ENCODE peak calls at places on chromosomes 2 and 18, in nine cellular contexts. One of them, this sample, is unnamed.

GRCh38 chr2:237354930-237355329 is 59.0 kb downstream of the COL6A3 start:
- DNase-seq in T-helper 2 cell: no peak
- DNase-seq in HEK293T: no peak
- DNase-seq in CD4-positive, alpha-beta memory T cell: no peak
- DNase-seq in GDM1: no peak
- DNase-seq in skeletal muscle cell: no peak
- DNase-seq in fibroblast of pulmonary artery: peak
- DNase-seq in substantia nigra: no peak
- DNase-seq in HL-60: no peak
- DNase-seq in this sample: no peak

GRCh38 chr2:181123798-181124217 is 143.4 kb downstream of the UBE2E3 start:
- DNase-seq in T-helper 2 cell: peak
- DNase-seq in HEK293T: no peak
- DNase-seq in skeletal muscle cell: no peak
- DNase-seq in CD4-positive, alpha-beta memory T cell: peak
- DNase-seq in fibroblast of pulmonary artery: peak
- DNase-seq in substantia nigra: no peak
- DNase-seq in HL-60: no peak
- DNase-seq in GDM1: peak
- DNase-seq in this sample: peak

GRCh38 chr2:96501886-96502810 is 3.0 kb downstream of the NEURL3 start:
- DNase-seq in fibroblast of pulmonary artery: no peak
- DNase-seq in T-helper 2 cell: no peak
- DNase-seq in GDM1: no peak
- DNase-seq in HEK293T: no peak
- DNase-seq in skeletal muscle cell: no peak
- DNase-seq in HL-60: no peak
- DNase-seq in CD4-positive, alpha-beta memory T cell: no peak
- DNase-seq in substantia nigra: no peak
- DNase-seq in this sample: no peak

GRCh38 chr18:44651453-44651852 is 29.2 kb upstream of the SETBP1 start:
- DNase-seq in HEK293T: no peak
- DNase-seq in T-helper 2 cell: no peak
- DNase-seq in skeletal muscle cell: peak
- DNase-seq in HL-60: no peak
- DNase-seq in substantia nigra: no peak
- DNase-seq in fibroblast of pulmonary artery: peak
- DNase-seq in CD4-positive, alpha-beta memory T cell: no peak
- DNase-seq in GDM1: no peak
- DNase-seq in this sample: no peak

GRCh38 chr2:191297031-191297430 is 51.8 kb downstream of the MYO1B start:
- DNase-seq in HEK293T: no peak
- DNase-seq in skeletal muscle cell: no peak
- DNase-seq in T-helper 2 cell: no peak
- DNase-seq in HL-60: no peak
- DNase-seq in substantia nigra: no peak
- DNase-seq in CD4-positive, alpha-beta memory T cell: no peak
- DNase-seq in fibroblast of pulmonary artery: no peak
- DNase-seq in GDM1: no peak
- DNase-seq in this sample: no peak

GRCh38 chr2:8392098-8392844 is 289.6 kb upstream of the ID2 start:
- DNase-seq in HEK293T: no peak
- DNase-seq in HL-60: no peak
- DNase-seq in CD4-positive, alpha-beta memory T cell: no peak
- DNase-seq in GDM1: no peak
- DNase-seq in T-helper 2 cell: no peak
- DNase-seq in skeletal muscle cell: no peak
- DNase-seq in fibroblast of pulmonary artery: no peak
- DNase-seq in substantia nigra: no peak
- DNase-seq in this sample: no peak

GRCh38 chr2:203605302-203605701 is 70.2 kb upstream of the RAPH1 start:
- DNase-seq in fibroblast of pulmonary artery: peak
- DNase-seq in substantia nigra: no peak
- DNase-seq in HL-60: no peak
- DNase-seq in CD4-positive, alpha-beta memory T cell: no peak
- DNase-seq in GDM1: no peak
- DNase-seq in skeletal muscle cell: peak
- DNase-seq in T-helper 2 cell: no peak
- DNase-seq in HEK293T: no peak
- DNase-seq in this sample: no peak

GRCh38 chr2:189412330-189412953 is 28.8 kb upstream of the WDR75 start:
- DNase-seq in fibroblast of pulmonary artery: peak
- DNase-seq in GDM1: peak
- DNase-seq in CD4-positive, alpha-beta memory T cell: peak
- DNase-seq in HEK293T: peak
- DNase-seq in HL-60: no peak
- DNase-seq in T-helper 2 cell: peak
- DNase-seq in substantia nigra: no peak
- DNase-seq in skeletal muscle cell: no peak
- DNase-seq in this sample: peak

GRCh38 chr2:215870986-215871385 is 142.4 kb downstream of the MREG start:
- DNase-seq in GDM1: no peak
- DNase-seq in CD4-positive, alpha-beta memory T cell: no peak
- DNase-seq in T-helper 2 cell: no peak
- DNase-seq in substantia nigra: no peak
- DNase-seq in HEK293T: peak
- DNase-seq in skeletal muscle cell: no peak
- DNase-seq in fibroblast of pulmonary artery: no peak
- DNase-seq in HL-60: no peak
- DNase-seq in this sample: no peak

GRCh38 chr2:234863043-234863934 is 88.5 kb upstream of the SH3BP4 start:
- DNase-seq in fibroblast of pulmonary artery: peak
- DNase-seq in GDM1: no peak
- DNase-seq in substantia nigra: no peak
- DNase-seq in HEK293T: no peak
- DNase-seq in skeletal muscle cell: no peak
- DNase-seq in HL-60: no peak
- DNase-seq in CD4-positive, alpha-beta memory T cell: no peak
- DNase-seq in T-helper 2 cell: no peak
- DNase-seq in this sample: no peak

GRCh38 chr18:21303445-21303844 is 61.4 kb downstream of the GREB1L start:
- DNase-seq in fibroblast of pulmonary artery: no peak
- DNase-seq in HL-60: no peak
- DNase-seq in GDM1: no peak
- DNase-seq in CD4-positive, alpha-beta memory T cell: no peak
- DNase-seq in skeletal muscle cell: no peak
- DNase-seq in HEK293T: no peak
- DNase-seq in T-helper 2 cell: no peak
- DNase-seq in substantia nigra: no peak
- DNase-seq in this sample: no peak

GRCh38 chr18:58657494-58657893 is 13.8 kb upstream of the MALT1 start:
- DNase-seq in HL-60: no peak
- DNase-seq in T-helper 2 cell: no peak
- DNase-seq in HEK293T: no peak
- DNase-seq in substantia nigra: no peak
- DNase-seq in skeletal muscle cell: no peak
- DNase-seq in GDM1: no peak
- DNase-seq in CD4-positive, alpha-beta memory T cell: no peak
- DNase-seq in fibroblast of pulmonary artery: no peak
- DNase-seq in this sample: no peak

GRCh38 chr2:220181158-220181557 is 553.7 kb downstream of the SLC4A3 start:
- DNase-seq in GDM1: no peak
- DNase-seq in CD4-positive, alpha-beta memory T cell: no peak
- DNase-seq in fibroblast of pulmonary artery: no peak
- DNase-seq in HL-60: no peak
- DNase-seq in T-helper 2 cell: no peak
- DNase-seq in substantia nigra: no peak
- DNase-seq in HEK293T: no peak
- DNase-seq in skeletal muscle cell: no peak
- DNase-seq in this sample: no peak

GRCh38 chr2:131039908-131040660 is 53.2 kb downstream of the FAM168B start:
- DNase-seq in HEK293T: no peak
- DNase-seq in fibroblast of pulmonary artery: peak
- DNase-seq in HL-60: no peak
- DNase-seq in skeletal muscle cell: no peak
- DNase-seq in T-helper 2 cell: peak
- DNase-seq in substantia nigra: no peak
- DNase-seq in CD4-positive, alpha-beta memory T cell: no peak
- DNase-seq in GDM1: no peak
- DNase-seq in this sample: no peak

GRCh38 chr2:45260946-45261345 is 251.7 kb upstream of the SIX2 start:
- DNase-seq in HEK293T: no peak
- DNase-seq in CD4-positive, alpha-beta memory T cell: no peak
- DNase-seq in skeletal muscle cell: no peak
- DNase-seq in GDM1: no peak
- DNase-seq in substantia nigra: no peak
- DNase-seq in HL-60: no peak
- DNase-seq in T-helper 2 cell: no peak
- DNase-seq in fibroblast of pulmonary artery: no peak
- DNase-seq in this sample: no peak